ENCODE peak calls at places on chromosomes 13 and 19, in eight cellular contexts. B, P, Y, Z, R, W, X and L are unnamed samples.

GRCh38 chr19:30686252-30686762 is 314.1 kb downstream of the ZNF536 start:
- DNase-seq in W (peak), R (peak), P (peak), Z (no peak), X (no peak), B (no peak), Y (no peak), L (no peak)

GRCh38 chr13:89458456-89458855 is 1787.3 kb downstream of the SLITRK5 start:
- DNase-seq in P (no peak), Z (no peak), B (no peak), Y (no peak), R (no peak), X (no peak), W (no peak), L (no peak)

GRCh38 chr13:32266130-32266529 is 49.0 kb downstream of the ZAR1L start:
- DNase-seq in W (no peak), Z (no peak), Y (no peak), B (no peak), P (no peak), R (no peak), X (no peak), L (no peak)

GRCh38 chr19:27964165-27964564 is 1248.8 kb downstream of the UQCRFS1 start:
- DNase-seq in P (no peak), X (no peak), R (no peak), Z (no peak), Y (no peak), B (no peak), W (peak), L (no peak)

GRCh38 chr19:17136026-17136425 is 60.4 kb downstream of the MYO9B start:
- DNase-seq in R (no peak), W (no peak), X (no peak), P (no peak), Z (no peak), Y (no peak), B (no peak), L (no peak)

GRCh38 chr13:30142502-30143211 is 164.7 kb downstream of the KATNAL1 start:
- DNase-seq in X (no peak), P (peak), R (peak), Z (no peak), Y (peak), W (peak), B (no peak), L (peak)

GRCh38 chr13:29946093-29946492 is 95.7 kb upstream of the UBL3 start:
- DNase-seq in R (no peak), W (no peak), P (no peak), X (no peak), Z (no peak), B (no peak), Y (no peak), L (no peak)

GRCh38 chr19:37635076-37636056 is 19.9 kb downstream of the ZFP30 start:
- DNase-seq in Y (no peak), X (no peak), P (no peak), W (peak), B (no peak), Z (no peak), R (no peak), L (no peak)

GRCh38 chr13:46996316-46996715 is 99.5 kb upstream of the HTR2A start:
- DNase-seq in Y (no peak), R (no peak), W (no peak), Z (no peak), B (no peak), P (no peak), X (no peak), L (no peak)

GRCh38 chr13:31174018-31174417 is 12.3 kb upstream of the HSPH1 start:
- DNase-seq in X (no peak), P (no peak), W (peak), B (no peak), Z (no peak), Y (peak), R (no peak), L (peak)

GRCh38 chr19:48842744-48843162 is 6.5 kb upstream of the HSD17B14 start:
- DNase-seq in R (peak), B (peak), X (peak), Y (no peak), P (no peak), W (peak), Z (peak), L (no peak)

GRCh38 chr13:103046676-103047075 is 19.5 kb downstream of the SLC10A2 start:
- DNase-seq in Z (no peak), X (no peak), B (no peak), R (no peak), Y (no peak), P (no peak), W (no peak), L (no peak)

GRCh38 chr13:44196186-44196751 is 177.4 kb upstream of the SERP2 start:
- DNase-seq in Y (no peak), X (no peak), R (no peak), Z (no peak), W (no peak), P (no peak), B (no peak), L (no peak)

GRCh38 chr13:113457510-113457909 is 4.2 kb upstream of the ADPRHL1 start:
- DNase-seq in B (no peak), Y (no peak), W (no peak), R (no peak), P (no peak), X (no peak), Z (no peak), L (no peak)

GRCh38 chr13:39712626-39713025 is 57.2 kb downstream of the COG6 start:
- DNase-seq in W (no peak), Y (no peak), Z (no peak), X (no peak), B (no peak), P (no peak), R (no peak), L (no peak)

GRCh38 chr13:99996177-99996705 is 14.7 kb downstream of the ZIC2 start:
- DNase-seq in Z (no peak), X (no peak), B (no peak), W (no peak), R (no peak), Y (no peak), P (no peak), L (no peak)

GRCh38 chr19:48826606-48827020 is 9.7 kb downstream of the HSD17B14 start:
- DNase-seq in X (no peak), Z (no peak), W (no peak), B (peak), R (no peak), P (no peak), Y (no peak), L (no peak)

GRCh38 chr13:99991013-99991805 is 9.6 kb downstream of the ZIC2 start:
- DNase-seq in X (no peak), Y (no peak), W (no peak), R (no peak), Z (no peak), B (no peak), P (no peak), L (no peak)

GRCh38 chr19:1258707-1259205 is 10.4 kb downstream of the MIDN start:
- DNase-seq in X (no peak), Y (no peak), Z (no peak), P (no peak), B (no peak), R (no peak), W (no peak), L (no peak)

GRCh38 chr13:59352600-59352999 is 811.1 kb downstream of the DIAPH3 start:
- DNase-seq in R (no peak), Z (no peak), X (no peak), W (no peak), Y (no peak), P (no peak), B (no peak), L (no peak)

GRCh38 chr19:35140898-35141626 is 2.0 kb upstream of the FXYD7 start:
- DNase-seq in R (peak), X (peak), W (peak), Z (peak), P (peak), Y (peak), B (peak), L (peak)
- TF ChIP-seq CTCF in R (peak), X (peak), W (peak), Z (peak), P (peak), Y (peak), B (peak), L (peak)

GRCh38 chr13:48189122-48189521 is 43.9 kb upstream of the ITM2B start:
- DNase-seq in W (no peak), X (no peak), R (no peak), Z (no peak), P (no peak), Y (no peak), B (no peak), L (no peak)
- H3K4me3 ChIP-seq in W (no peak), X (no peak), R (no peak), Z (no peak), P (no peak), Y (no peak), B (no peak), L (no peak)

GRCh38 chr13:93430346-93430745 is 203.7 kb downstream of the GPC6 start:
- DNase-seq in W (no peak), B (no peak), P (no peak), Y (no peak), X (no peak), Z (no peak), R (no peak), L (no peak)
- TF ChIP-seq CTCF in W (no peak), B (no peak), P (no peak), Y (no peak), X (no peak), Z (no peak), R (no peak), L (no peak)

GRCh38 chr19:54554896-54555295 is 18.7 kb upstream of the LILRA2 start:
- DNase-seq in R (no peak), P (no peak), B (no peak), X (no peak), Z (no peak), W (no peak), Y (no peak), L (no peak)
- H3K4me3 ChIP-seq in R (no peak), P (no peak), B (no peak), X (no peak), Z (no peak), W (no peak), Y (no peak), L (no peak)

DNA sequence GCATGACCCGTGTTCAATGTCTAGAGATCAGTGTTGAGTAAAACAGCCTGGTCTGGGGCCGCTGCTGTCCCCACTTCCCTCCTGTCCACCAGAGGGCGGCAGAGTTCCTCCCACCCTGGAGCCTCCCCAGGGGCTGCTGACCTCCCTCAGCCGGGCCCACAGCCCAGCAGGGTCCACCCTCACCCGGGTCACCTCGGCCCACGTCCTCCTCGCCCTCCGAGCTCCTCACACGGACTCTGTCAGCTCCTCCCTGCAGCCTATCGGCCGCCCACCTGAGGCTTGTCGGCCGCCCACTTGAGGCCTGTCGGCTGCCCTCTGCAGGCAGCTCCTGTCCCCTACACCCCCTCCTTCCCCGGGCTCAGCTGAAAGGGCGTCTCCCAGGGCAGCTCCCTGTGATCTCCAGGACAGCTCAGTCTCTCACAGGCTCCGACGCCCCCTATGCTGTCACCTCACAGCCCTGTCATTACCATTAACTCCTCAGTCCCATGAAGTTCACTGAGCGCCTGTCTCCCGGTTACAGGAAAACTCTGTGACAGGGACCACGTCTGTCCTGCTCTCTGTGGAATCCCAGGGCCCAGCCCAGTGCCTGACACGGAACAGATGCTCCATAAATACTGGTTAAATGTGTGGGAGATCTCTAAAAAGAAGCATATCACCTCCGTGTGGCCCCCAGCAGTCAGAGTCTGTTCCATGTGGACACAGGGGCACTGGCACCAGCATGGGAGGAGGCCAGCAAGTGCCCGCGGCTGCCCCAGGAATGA is 1.5 kb upstream of the CEACAM5 start:
- DNase-seq in B (peak), P (no peak), W (peak), R (no peak), Z (no peak), Y (no peak), X (no peak), L (no peak)
- TF ChIP-seq CTCF in B (peak), P (peak), W (peak), R (no peak), Z (peak), Y (peak), X (no peak), L (peak)

GRCh38 chr19:19489804-19490204 is 25.5 kb downstream of the TSSK6 start:
- DNase-seq in Z (peak), R (no peak), W (no peak), X (no peak), B (no peak), Y (no peak), P (no peak), L (no peak)
- H3K4me3 ChIP-seq in Z (no peak), R (no peak), W (no peak), X (peak), B (no peak), Y (no peak), P (no peak), L (no peak)

GRCh38 chr19:54411033-54411432 is 4.2 kb upstream of the TTYH1 start:
- DNase-seq in X (no peak), R (no peak), Z (no peak), P (no peak), B (no peak), W (no peak), Y (no peak), L (no peak)

GRCh38 chr19:54405628-54406027 is 9.6 kb upstream of the TTYH1 start:
- DNase-seq in B (no peak), X (no peak), R (no peak), W (no peak), Z (no peak), Y (no peak), P (no peak), L (no peak)

GRCh38 chr19:54412877-54413276 is 2.4 kb upstream of the TTYH1 start:
- DNase-seq in X (no peak), B (no peak), R (no peak), Z (no peak), W (no peak), P (no peak), Y (no peak), L (no peak)

GRCh38 chr19:54407780-54408179 is 7.5 kb upstream of the TTYH1 start:
- DNase-seq in X (no peak), P (no peak), Y (no peak), W (no peak), Z (no peak), B (no peak), R (no peak), L (no peak)

DNA sequence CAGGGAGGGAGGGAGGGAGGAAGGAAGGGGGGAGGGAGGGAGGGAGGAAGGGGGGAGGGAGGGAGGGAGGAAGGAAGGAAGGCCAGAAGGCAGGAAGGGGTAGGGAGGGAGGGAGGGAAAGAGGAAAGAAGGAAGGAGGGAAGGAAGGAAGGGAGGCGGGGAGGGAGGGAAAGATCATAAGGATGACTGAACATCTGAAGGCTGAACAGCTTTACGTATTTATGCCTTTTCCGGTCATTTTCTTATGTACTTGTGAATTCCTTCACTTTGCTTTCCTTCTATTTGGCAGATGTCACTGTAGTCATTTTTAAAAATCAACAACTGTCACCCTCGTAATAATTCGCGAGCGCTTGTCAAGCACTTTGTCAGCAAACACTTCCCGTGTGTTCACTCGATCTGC is 6.6 kb upstream of the TTYH1 start:
- DNase-seq in X (no peak), Z (no peak), W (no peak), B (no peak), P (no peak), R (no peak), Y (no peak), L (no peak)
- TF ChIP-seq CTCF in X (no peak), Z (no peak), W (no peak), B (no peak), P (no peak), R (no peak), Y (no peak), L (no peak)